ENCODE peak calls at places on chromosomes 6 and 20, in eight cellular contexts. C, E, U, J, K, M, Y and A are unnamed samples. For H3K27me3, the result is how much of the 10 kb centered on the place peaks cover.

GRCh38 chr6:160767647-160768019 is 65.6 kb downstream of the PLG start:
- DNase-seq in C (no peak), E (no peak), U (no peak), J (no peak), K (no peak), M (no peak), Y (no peak), A (no peak)

GRCh38 chr6:30295844-30296243 is 30.9 kb upstream of the TRIM39 start:
- DNase-seq in C (no peak), E (no peak), U (no peak), J (no peak), K (no peak), M (no peak), Y (no peak), A (no peak)

GRCh38 chr6:17602888-17603287 is 2.8 kb downstream of the FAM8A1 start:
- DNase-seq in C (no peak), E (no peak), U (no peak), J (no peak), K (no peak), M (no peak), Y (no peak), A (no peak)

GRCh38 chr20:330233-331149 is 5.1 kb downstream of the SOX12 start:
- DNase-seq in C (no peak), E (no peak), U (peak), J (peak), K (no peak), M (peak), Y (peak), A (peak)

GRCh38 chr6:144405173-144405572 is 120.0 kb downstream of the UTRN start:
- DNase-seq in C (no peak), E (no peak), U (no peak), J (no peak), K (no peak), M (no peak), Y (peak), A (no peak)

GRCh38 chr20:24634855-24635254 is 165.4 kb downstream of the SYNDIG1 start:
- DNase-seq in C (no peak), E (no peak), U (peak), J (peak), K (no peak), M (no peak), Y (peak), A (peak)

GRCh38 chr6:44235269-44235668 is 11.6 kb upstream of the HSP90AB1 start:
- DNase-seq in C (no peak), E (no peak), U (no peak), J (no peak), K (no peak), M (peak), Y (no peak), A (no peak)

GRCh38 chr20:24937579-24937978 is 11.5 kb upstream of the CST7 start:
- DNase-seq in C (no peak), E (no peak), U (no peak), J (no peak), K (peak), M (no peak), Y (no peak), A (no peak)

GRCh38 chr6:43772571-43773049 is 2.6 kb downstream of the VEGFA start:
- DNase-seq in C (peak), E (no peak), U (no peak), J (no peak), K (peak), M (peak), Y (peak), A (no peak)

GRCh38 chr20:11850901-11851300 is 66.8 kb upstream of the BTBD3 start:
- DNase-seq in C (no peak), E (no peak), U (no peak), J (no peak), K (no peak), M (no peak), Y (peak), A (peak)

GRCh38 chr20:10501377-10501776 is 66.3 kb downstream of the SLX4IP start:
- DNase-seq in C (no peak), E (no peak), U (no peak), J (peak), K (no peak), M (no peak), Y (no peak), A (peak)

GRCh38 chr20:49460916-49461315 is 21.6 kb downstream of the KCNB1 start:
- DNase-seq in C (no peak), E (no peak), U (no peak), J (no peak), K (no peak), M (no peak), Y (no peak), A (peak)

GRCh38 chr6:133130863-133131262 is 110.3 kb upstream of the EYA4 start:
- DNase-seq in C (no peak), E (no peak), U (peak), J (peak), K (no peak), M (no peak), Y (no peak), A (peak)

GRCh38 chr6:150641398-150642139 is 41.9 kb downstream of the PLEKHG1 start:
- DNase-seq in C (no peak), E (no peak), U (no peak), J (no peak), K (no peak), M (no peak), Y (peak), A (no peak)

GRCh38 chr6:163860194-163861081 is 445.9 kb downstream of the QKI start:
- DNase-seq in C (no peak), E (no peak), U (no peak), J (no peak), K (no peak), M (peak), Y (peak), A (no peak)

GRCh38 chr20:20578838-20579237 is 133.6 kb downstream of the RALGAPA2 start:
- DNase-seq in C (no peak), E (no peak), U (no peak), J (no peak), K (no peak), M (no peak), Y (no peak), A (no peak)

GRCh38 chr20:63846128-63846771 is 15.0 kb upstream of the ABHD16B start:
- DNase-seq in C (no peak), E (no peak), U (peak), J (peak), K (no peak), M (peak), Y (peak), A (no peak)

DNA sequence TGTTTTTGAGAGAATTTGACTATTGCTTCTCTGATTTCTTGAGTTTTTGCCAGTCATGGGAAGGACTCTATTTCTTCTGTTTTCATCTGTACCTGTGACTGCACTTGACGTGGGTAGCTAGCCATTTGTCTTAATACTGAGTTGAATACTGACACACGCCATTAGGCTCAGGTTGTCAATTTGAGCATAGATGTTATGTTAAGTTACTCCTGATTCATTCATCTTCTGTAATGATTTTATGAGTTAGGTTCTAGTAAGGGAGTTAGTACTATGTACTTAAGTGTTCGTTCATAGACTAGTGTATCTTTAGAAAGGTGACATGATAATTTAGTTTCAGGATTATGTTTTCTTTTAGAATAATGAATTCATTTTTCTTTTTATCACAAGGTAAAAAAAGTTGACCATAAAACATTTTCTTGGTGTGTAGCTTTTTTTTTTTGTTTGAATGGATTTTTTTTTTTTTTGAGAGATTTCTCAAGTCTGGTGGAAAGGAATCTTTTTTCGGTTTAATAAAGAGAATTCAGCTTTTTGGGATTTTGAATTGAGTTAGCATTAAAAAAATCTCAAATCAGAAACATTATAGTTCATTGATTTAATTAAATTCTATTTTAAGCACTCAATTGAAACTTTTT is 1.7 kb downstream of the AFDN start:
- DNase-seq in C (no peak), E (no peak), U (no peak), J (no peak), K (no peak), M (no peak), Y (no peak), A (peak)
- H3K4me3 ChIP-seq in C (peak), E (peak), U (peak), J (peak), K (peak), M (peak), Y (peak), A (peak)

GRCh38 chr20:3364323-3365013 is 43.0 kb downstream of the DNAAF9 start:
- DNase-seq in C (no peak), E (no peak), U (no peak), J (no peak), K (no peak), M (no peak), Y (no peak), A (no peak)

GRCh38 chr20:3360752-3361151 is 46.7 kb downstream of the DNAAF9 start:
- DNase-seq in C (no peak), E (no peak), U (no peak), J (no peak), K (no peak), M (no peak), Y (no peak), A (no peak)

GRCh38 chr20:3353646-3354045 is 53.8 kb downstream of the DNAAF9 start:
- DNase-seq in C (no peak), E (no peak), U (no peak), J (no peak), K (no peak), M (no peak), Y (no peak), A (no peak)

GRCh38 chr20:3354247-3354646 is 53.2 kb downstream of the DNAAF9 start:
- DNase-seq in C (no peak), E (no peak), U (no peak), J (no peak), K (no peak), M (no peak), Y (no peak), A (no peak)

DNA sequence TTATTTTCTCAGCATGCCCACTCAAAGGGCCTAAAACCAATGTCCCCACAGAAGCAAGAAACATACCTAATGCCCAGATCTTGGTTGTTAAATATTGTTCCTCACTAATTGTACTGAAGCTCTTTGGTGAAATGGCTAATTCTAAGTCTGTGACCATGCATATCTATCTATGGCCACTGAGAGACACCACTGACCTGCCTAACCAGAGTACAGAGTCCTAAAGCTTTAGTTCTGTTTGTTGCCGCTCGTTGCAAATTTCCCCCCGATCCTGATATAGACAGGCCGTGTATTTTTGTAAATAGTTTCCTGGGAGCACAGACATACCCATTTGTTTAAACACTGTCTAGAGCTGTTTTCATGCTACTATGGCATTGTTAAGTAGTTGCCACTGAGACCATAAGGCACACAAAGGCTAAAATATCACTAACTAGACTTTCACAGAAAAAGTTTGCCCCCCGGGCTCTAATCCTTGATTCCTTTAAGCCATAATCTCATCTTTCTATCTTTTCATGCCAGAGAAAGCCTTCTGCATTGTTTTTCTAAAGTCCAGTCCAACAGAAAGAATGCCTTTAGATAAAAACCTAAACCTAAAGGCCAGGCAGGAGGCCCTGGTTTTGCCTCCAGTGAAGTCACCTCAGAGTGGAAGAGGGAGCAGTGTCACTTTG is 48.7 kb downstream of the DNAAF9 start:
- DNase-seq in C (no peak), E (no peak), U (no peak), J (no peak), K (no peak), M (no peak), Y (no peak), A (no peak)
- TF ChIP-seq CTCF in C (no peak), E (no peak), U (no peak), J (no peak), K (no peak), M (no peak), Y (no peak), A (no peak)

GRCh38 chr6:100459291-100459690 is 5.4 kb downstream of the SIM1 start:
- DNase-seq in C (no peak), E (no peak), U (no peak), J (no peak), K (no peak), M (no peak), Y (no peak), A (no peak)

GRCh38 chr6:100462396-100462795 is 2.3 kb downstream of the SIM1 start:
- DNase-seq in C (no peak), E (no peak), U (no peak), J (no peak), K (no peak), M (no peak), Y (no peak), A (no peak)

GRCh38 chr6:100461920-100462295 is 2.8 kb downstream of the SIM1 start:
- DNase-seq in C (no peak), E (no peak), U (no peak), J (no peak), K (no peak), M (no peak), Y (no peak), A (no peak)

GRCh38 chr6:100461273-100461919 is 3.3 kb downstream of the SIM1 start:
- DNase-seq in C (no peak), E (no peak), U (no peak), J (no peak), K (no peak), M (no peak), Y (no peak), A (no peak)

DNA sequence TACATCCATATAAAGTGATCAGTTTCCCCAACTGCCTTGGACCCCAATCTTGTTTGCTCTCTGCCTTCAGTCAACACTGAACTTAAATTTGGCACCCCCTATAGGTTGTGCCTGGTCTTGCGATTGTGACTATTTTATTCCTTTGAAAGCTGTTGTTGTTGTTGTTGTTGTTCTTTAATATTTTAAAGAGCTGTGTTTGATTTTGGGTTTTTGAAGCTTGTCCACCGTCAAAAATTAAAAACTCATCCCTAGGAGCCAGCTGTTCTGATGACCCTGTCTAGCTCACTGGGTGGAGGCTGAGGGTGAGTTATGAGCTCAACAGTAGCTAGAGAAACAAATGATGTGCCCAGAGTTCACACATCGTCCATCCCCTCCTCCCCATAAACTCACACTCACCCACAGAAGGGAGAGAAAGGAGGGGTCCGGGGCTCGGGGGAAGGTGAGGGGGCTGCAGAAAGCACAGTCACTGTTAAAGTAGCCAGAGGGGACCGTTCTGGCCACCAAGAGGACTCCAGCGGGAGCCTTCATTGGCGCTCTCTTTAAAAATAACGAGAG is 4.0 kb downstream of the SIM1 start:
- DNase-seq in C (no peak), E (no peak), U (no peak), J (no peak), K (no peak), M (no peak), Y (no peak), A (no peak)
- H3K27me3 ChIP-seq in C (half or more), E (half or more), U (under half), J (under half), K (half or more), M (half or more), Y (half or more), A (half or more)

GRCh38 chr6:139743629-139744028 is 369.2 kb upstream of the CITED2 start:
- DNase-seq in C (no peak), E (no peak), U (no peak), J (no peak), K (no peak), M (no peak), Y (peak), A (peak)
- H3K4me3 ChIP-seq in C (no peak), E (no peak), U (no peak), J (no peak), K (no peak), M (no peak), Y (no peak), A (no peak)